ENCODE peak calls at places on chromosomes 6 and 20, in nine cellular contexts. I is fibroblast of lung; M is stimulated activated CD4-positive, alpha-beta T cell treated with anti-CD3 and anti-CD28 coated beads, Interleukin-2, amount 100 ng/mL, for 24 hours; T is endothelial cell; U is mucosa of gallbladder; J is ACHN; V is NCI-H1105; R is lung microvascular endothelial cell; Z is ovary. X is an unnamed sample.

GRCh38 chr6:137811121-137811911 is 55.7 kb upstream of the TNFAIP3 start:
- DNase-seq in V (no peak), Z (no peak), R (peak; percentile 95), I (peak; percentile 77), U (peak; percentile 78), M (peak; percentile 75), T (peak; percentile 20), J (peak; percentile 83), X (peak; percentile 84)

GRCh38 chr6:135586388-135586787 is 88.8 kb upstream of the AHI1 start:
- DNase-seq in V (no peak), I (no peak), M (no peak), R (no peak), U (no peak), Z (no peak), J (no peak), T (no peak), X (no peak)

GRCh38 chr6:56699066-56699654 is 56.5 kb upstream of the DST start:
- DNase-seq in V (peak; percentile 12), M (no peak), J (peak; percentile 47), Z (no peak), I (peak; percentile 73), R (peak; percentile 47), T (no peak), U (no peak), X (no peak)

GRCh38 chr6:52399511-52400315 is 20.4 kb upstream of the EFHC1 start:
- DNase-seq in U (peak; percentile 49), I (peak; percentile 77), R (peak; percentile 76), M (peak; percentile 28), V (peak; percentile 18), J (peak; percentile 60), Z (no peak), T (peak; percentile 40), X (peak; percentile 61)

GRCh38 chr6:139334791-139335446 is 39.5 kb downstream of the CITED2 start:
- DNase-seq in M (no peak), Z (no peak), R (peak; percentile 93), I (peak; percentile 97), T (no peak), V (no peak), J (no peak), U (no peak), X (no peak)

GRCh38 chr20:2145376-2145775 is 43.7 kb downstream of the STK35 start:
- DNase-seq in Z (no peak), I (no peak), T (no peak), U (no peak), M (no peak), R (no peak), V (no peak), J (no peak), X (no peak)

GRCh38 chr6:43990627-43991619 is 136.3 kb downstream of the MRPL14 start:
- DNase-seq in V (no peak), R (no peak), I (peak; percentile 97), U (peak; percentile 62), J (peak; percentile 66), M (no peak), Z (peak; percentile 69), T (no peak), X (no peak)

GRCh38 chr6:139364302-139364981 is 10.0 kb downstream of the CITED2 start:
- DNase-seq in I (peak; percentile 77), R (peak; percentile 70), Z (no peak), M (no peak), U (no peak), J (peak; percentile 47), T (no peak), V (peak; percentile 47), X (no peak)

GRCh38 chr6:125835221-125835744 is 44.5 kb downstream of the NCOA7 start:
- DNase-seq in U (no peak), I (peak; percentile 44), T (no peak), R (peak; percentile 84), Z (no peak), M (no peak), J (no peak), V (no peak), X (no peak)

GRCh38 chr6:169960003-169960344 is 208.6 kb downstream of the ERMARD start:
- DNase-seq in R (no peak), Z (no peak), M (no peak), T (no peak), J (no peak), V (no peak), I (no peak), U (no peak), X (no peak)

X was measured in activated CD8-positive, alpha-beta T cell treated with anti-CD3 and anti-CD28 coated beads, Interleukin-2, amount 10 ng/mL, durations not matched to agents 7 days and 5 days.